ENCODE peak calls at places on chromosomes 6 and 20, in ten cellular contexts. L is fibroblast of lung, Z is foreskin fibroblast, A is HFF-Myc, M is hepatocyte, U is body of pancreas, K is transverse colon, W is bronchial epithelial cell, Y is fibroblast of mammary gland, C is astrocyte of the spinal cord. E is an unnamed sample.

GRCh38 chr20:2955257-2955950 is 82.1 kb downstream of the PTPRA start:
- DNase-seq in Z (no peak), A (no peak), M (no peak), Y (no peak), U (no peak), C (no peak), K (no peak), W (no peak), L (no peak), E (no peak)

GRCh38 chr6:42010185-42010872 is 40.0 kb upstream of the TAF8 start:
- DNase-seq in Z (no peak), K (no peak), U (no peak), A (no peak), Y (no peak), M (no peak), C (no peak), L (no peak), W (peak), E (no peak)

GRCh38 chr6:17705778-17706579 is 746 bp downstream of the NUP153 start:
- DNase-seq in A (no peak), Y (peak), U (peak), C (peak), K (peak), L (peak), M (peak), W (peak), Z (no peak), E (peak)

GRCh38 chr20:33393609-33394008 is 7.7 kb downstream of the CDK5RAP1 start:
- DNase-seq in M (no peak), A (no peak), W (no peak), Z (peak), K (no peak), C (no peak), Y (peak), U (no peak), L (no peak), E (no peak)

GRCh38 chr6:147782302-147782701 is 273.8 kb downstream of the SAMD5 start:
- DNase-seq in A (peak), Z (peak), C (peak), Y (peak), L (peak), W (peak), U (no peak), M (peak), K (no peak), E (peak)

GRCh38 chr6:44036699-44037101 is 90.6 kb downstream of the MRPL14 start:
- DNase-seq in M (no peak), Y (no peak), U (no peak), A (no peak), K (no peak), C (no peak), W (no peak), L (no peak), Z (no peak), E (no peak)

GRCh38 chr20:44896583-44896982 is 11.1 kb downstream of the YWHAB start:
- DNase-seq in K (no peak), W (no peak), A (no peak), Z (no peak), Y (no peak), L (peak), M (no peak), U (no peak), C (no peak), E (no peak)

GRCh38 chr6:82144007-82144851 is 103.3 kb downstream of the IBTK start:
- DNase-seq in L (peak), W (peak), K (peak), C (peak), Y (peak), U (peak), A (peak), M (peak), Z (peak), E (peak)

GRCh38 chr6:108565091-108565766 is 4.5 kb downstream of the FOXO3 start:
- DNase-seq in C (peak), A (no peak), K (no peak), U (no peak), L (no peak), Y (no peak), Z (no peak), M (no peak), W (peak), E (peak)

GRCh38 chr6:15510536-15511247 is 152.1 kb downstream of the DTNBP1 start:
- DNase-seq in K (no peak), L (no peak), U (no peak), Y (peak), A (no peak), W (no peak), M (no peak), C (no peak), Z (no peak), E (no peak)

GRCh38 chr6:121694389-121695185 is 259.1 kb downstream of the GJA1 start:
- DNase-seq in W (no peak), U (no peak), A (no peak), K (no peak), Y (peak), Z (peak), M (no peak), C (peak), L (peak), E (no peak)

GRCh38 chr20:58981564-58982364 is 708 bp downstream of the NELFCD start:
- DNase-seq in A (no peak), Z (no peak), C (peak), K (no peak), U (no peak), M (peak), W (peak), Y (peak), L (peak), E (peak)

GRCh38 chr6:130810307-130811030 is 16.7 kb upstream of the SMLR1 start:
- DNase-seq in A (no peak), L (peak), U (no peak), C (peak), Z (peak), Y (no peak), K (no peak), W (no peak), M (no peak), E (no peak)

GRCh38 chr6:14366315-14366714 is 248.7 kb downstream of the CD83 start:
- DNase-seq in M (no peak), A (no peak), C (no peak), L (no peak), Z (no peak), U (no peak), K (no peak), Y (no peak), W (no peak), E (no peak)

GRCh38 chr20:46156065-46156464 is 38.0 kb downstream of the CD40 start:
- DNase-seq in U (no peak), L (no peak), Y (no peak), K (no peak), C (no peak), W (no peak), Z (no peak), A (no peak), M (no peak), E (no peak)

GRCh38 chr6:113860165-113860955 is 3.2 kb downstream of the MARCKS start:
- DNase-seq in K (peak), C (no peak), U (peak), Y (peak), L (peak), Z (no peak), W (no peak), A (no peak), M (peak), E (peak)

GRCh38 chr20:32674362-32674789 is 635 bp upstream of the C20orf203 start:
- DNase-seq in M (peak), A (no peak), U (no peak), L (peak), Y (peak), K (peak), Z (peak), W (peak), C (peak), E (peak)

GRCh38 chr6:129686941-129687627 is 22.9 kb downstream of the ARHGAP18 start:
- DNase-seq in U (no peak), C (peak), A (no peak), M (no peak), W (peak), L (no peak), Y (peak), K (peak), Z (no peak), E (peak)

GRCh38 chr6:108961985-108962384 is 113.8 kb downstream of the ARMC2 start:
- DNase-seq in M (no peak), U (no peak), Z (peak), Y (peak), K (no peak), L (peak), W (no peak), C (peak), A (no peak), E (peak)

GRCh38 chr6:145929037-145929633 is 35.0 kb downstream of the SHPRH start:
- DNase-seq in A (no peak), K (no peak), Z (peak), L (peak), W (peak), Y (peak), C (peak), M (peak), U (no peak), E (peak)

GRCh38 chr6:2658788-2659187 is 91.9 kb downstream of the MYLK4 start:
- DNase-seq in W (peak), Z (no peak), C (peak), M (peak), L (no peak), U (no peak), A (no peak), K (no peak), Y (peak), E (peak)

GRCh38 chr20:34744340-34744739 is 40.2 kb downstream of the TP53INP2 start:
- DNase-seq in Y (no peak), U (no peak), L (no peak), A (no peak), Z (no peak), C (no peak), W (no peak), M (no peak), K (no peak), E (no peak)

DNA sequence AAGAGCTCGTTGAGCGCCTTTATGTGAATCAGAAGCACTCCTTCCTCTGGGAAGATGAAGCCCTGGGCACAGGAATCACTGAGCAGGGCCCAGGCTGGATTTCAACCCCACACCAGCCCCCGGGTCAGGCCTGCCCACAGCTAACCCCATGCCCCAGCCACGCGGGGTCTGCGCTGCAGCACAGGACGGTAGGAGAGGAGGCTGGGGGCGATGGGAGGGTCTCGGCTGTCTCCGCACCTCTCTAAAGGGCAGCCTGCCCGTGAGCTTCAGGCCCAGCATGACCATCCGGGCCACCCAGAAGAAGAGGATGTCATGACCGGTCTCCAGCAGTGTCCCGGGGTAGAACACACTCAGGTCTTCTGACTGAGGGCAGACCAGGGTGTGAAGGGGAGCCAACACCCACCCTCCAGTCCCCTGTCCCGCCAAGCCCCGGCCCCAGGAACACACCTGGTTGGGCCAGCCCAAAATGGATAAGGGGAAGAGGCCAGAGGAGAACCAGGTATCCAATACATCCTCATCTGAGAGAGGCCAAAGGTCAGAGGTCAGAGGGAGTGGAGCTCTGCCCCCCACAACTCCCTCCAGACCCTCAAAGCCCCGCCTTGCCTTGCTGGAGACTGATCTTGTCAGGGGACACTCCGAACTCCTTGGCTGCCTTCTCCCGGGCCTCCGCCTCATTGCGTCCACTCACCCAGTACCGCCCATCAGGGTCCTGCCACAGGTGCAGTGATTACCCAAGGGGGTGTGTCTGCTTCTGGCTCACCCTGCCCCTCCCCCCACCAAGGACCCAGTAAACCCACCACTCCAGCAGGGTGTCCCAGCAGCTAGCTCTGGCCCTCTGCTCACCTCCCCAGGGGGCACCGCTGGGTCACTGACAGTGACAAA is 4.4 kb upstream of the VWA7 start:
- DNase-seq in K (no peak), A (no peak), Y (no peak), L (no peak), U (no peak), C (no peak), M (no peak), W (no peak), Z (no peak), E (no peak)
- H3K4me3 ChIP-seq in K (no peak), A (no peak), Y (no peak), L (no peak), U (no peak), C (no peak), M (no peak), W (no peak), Z (no peak), E (no peak)

GRCh38 chr6:35058041-35058675 is 83.0 kb downstream of the TCP11 start:
- DNase-seq in A (no peak), L (no peak), U (no peak), W (no peak), M (peak), Z (no peak), Y (no peak), K (no peak), C (no peak), E (no peak)
- H3K4me3 ChIP-seq in A (no peak), L (no peak), U (no peak), W (no peak), M (no peak), Z (no peak), Y (no peak), K (no peak), C (no peak), E (no peak)

GRCh38 chr20:18224968-18225568 is 63.3 kb upstream of the ZNF133 start:
- DNase-seq in K (no peak), L (peak), A (peak), Y (peak), C (peak), W (peak), Z (peak), M (peak), U (peak), E (peak)
- H3K4me3 ChIP-seq in K (no peak), L (no peak), A (peak), Y (peak), C (no peak), W (no peak), Z (peak), M (no peak), U (no peak), E (no peak)

GRCh38 chr6:35719407-35719829 is 17.4 kb upstream of the ARMC12 start:
- DNase-seq in Y (no peak), L (no peak), M (no peak), K (no peak), C (no peak), U (no peak), Z (no peak), W (no peak), A (no peak), E (no peak)
- H3K4me3 ChIP-seq in Y (no peak), L (no peak), M (no peak), K (no peak), C (no peak), U (no peak), Z (no peak), W (no peak), A (no peak), E (no peak)

GRCh38 chr20:17904027-17904426 is 64.6 kb downstream of the SNX5 start:
- DNase-seq in L (no peak), U (no peak), Z (no peak), A (no peak), C (no peak), Y (no peak), K (no peak), M (no peak), W (no peak), E (no peak)

GRCh38 chr20:17905544-17905943 is 63.0 kb downstream of the SNX5 start:
- DNase-seq in Z (no peak), K (no peak), L (no peak), C (no peak), U (no peak), W (no peak), M (no peak), Y (no peak), A (no peak), E (no peak)

GRCh38 chr20:17901971-17902370 is 66.6 kb downstream of the SNX5 start:
- DNase-seq in C (no peak), U (no peak), A (no peak), L (no peak), Z (no peak), M (no peak), W (no peak), K (no peak), Y (no peak), E (no peak)

GRCh38 chr20:17898548-17898994 is 70.0 kb downstream of the SNX5 start:
- DNase-seq in L (peak), Z (peak), W (peak), Y (peak), M (peak), U (peak), K (peak), C (peak), A (no peak), E (peak)

DNA sequence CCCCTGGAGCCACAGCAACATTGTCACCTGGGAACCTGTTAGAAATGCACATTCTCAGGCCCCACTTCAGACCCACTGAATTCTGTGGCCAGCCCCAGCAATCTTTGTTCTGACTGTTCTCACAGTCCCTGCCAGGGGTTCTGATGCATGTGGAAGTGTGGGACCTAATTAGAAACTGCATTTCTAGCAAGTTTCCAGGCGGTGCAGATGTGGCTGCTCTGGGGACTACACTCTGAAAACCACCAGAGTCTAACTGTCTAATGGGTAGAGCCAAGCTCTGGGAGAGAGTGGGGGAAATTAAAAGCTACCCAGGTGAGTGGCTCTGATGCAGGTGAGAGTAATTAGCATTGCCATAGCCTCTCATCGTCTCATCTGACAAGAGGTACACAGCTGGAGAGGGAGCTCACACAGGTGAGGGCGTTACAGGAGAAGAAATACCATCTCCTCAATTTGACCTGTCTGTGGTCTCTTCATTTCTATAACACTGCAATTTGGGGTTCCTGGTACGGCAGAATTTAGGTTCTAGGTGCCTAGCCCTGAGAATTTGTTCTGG is 66.0 kb downstream of the SNX5 start:
- DNase-seq in Z (no peak), K (no peak), Y (no peak), W (no peak), A (no peak), U (no peak), L (no peak), C (no peak), M (no peak), E (no peak)
- H3K4me3 ChIP-seq in Z (no peak), K (no peak), Y (no peak), W (no peak), A (no peak), U (no peak), L (no peak), C (no peak), M (no peak), E (no peak)

DNA sequence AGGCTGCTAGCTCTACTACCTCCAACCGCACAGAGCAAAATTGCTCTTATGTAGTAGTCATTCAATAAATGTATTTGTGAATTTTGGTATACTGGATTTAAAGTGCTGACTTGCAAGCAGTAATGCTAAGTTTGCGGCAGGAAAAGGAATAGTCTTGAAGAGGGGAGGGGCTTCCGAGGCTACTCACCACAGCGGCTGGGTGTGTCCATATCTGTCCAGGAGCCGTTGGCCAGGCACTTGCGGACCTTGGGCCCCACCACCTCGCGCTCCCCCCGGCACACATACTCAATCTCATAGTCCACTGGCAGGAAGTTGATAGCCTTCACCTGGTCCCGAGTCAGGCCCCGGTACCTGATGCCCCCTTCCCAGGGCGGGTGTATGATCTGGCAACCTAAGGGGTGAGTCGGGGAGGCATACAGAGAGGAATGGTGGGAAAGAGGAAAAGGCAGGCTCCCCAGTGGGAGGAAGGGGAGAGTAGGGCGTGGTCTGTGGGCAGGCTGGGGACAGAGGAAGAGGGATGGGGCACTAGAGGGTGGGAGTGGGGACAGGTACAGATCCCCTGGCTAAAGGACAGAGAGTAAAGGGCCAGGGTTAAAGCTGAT is 1.7 kb downstream of the GABBR1 start:
- DNase-seq in Y (no peak), M (peak), A (no peak), U (no peak), C (no peak), W (no peak), K (no peak), Z (no peak), L (peak), E (peak)
- H3K4me3 ChIP-seq in Y (peak), M (no peak), A (peak), U (no peak), C (peak), W (no peak), K (no peak), Z (peak), L (no peak), E (no peak)

GRCh38 chr6:32069460-32069859 is 31.2 kb downstream of the CYP21A2 start:
- DNase-seq in U (no peak), A (no peak), Z (no peak), M (no peak), W (no peak), Y (no peak), L (no peak), K (no peak), C (no peak), E (no peak)

GRCh38 chr6:32070814-32071466 is 32.7 kb downstream of the CYP21A2 start:
- DNase-seq in U (no peak), A (no peak), M (no peak), W (no peak), Y (no peak), C (no peak), L (no peak), Z (no peak), K (no peak), E (no peak)

GRCh38 chr6:32064706-32065105 is 26.5 kb downstream of the CYP21A2 start:
- DNase-seq in A (no peak), Z (no peak), C (no peak), Y (no peak), U (no peak), L (no peak), K (no peak), W (no peak), M (no peak), E (no peak)

GRCh38 chr6:32069878-32070515 is 31.8 kb downstream of the CYP21A2 start:
- DNase-seq in C (no peak), L (no peak), A (no peak), Y (no peak), M (no peak), K (no peak), U (no peak), W (no peak), Z (no peak), E (no peak)

DNA sequence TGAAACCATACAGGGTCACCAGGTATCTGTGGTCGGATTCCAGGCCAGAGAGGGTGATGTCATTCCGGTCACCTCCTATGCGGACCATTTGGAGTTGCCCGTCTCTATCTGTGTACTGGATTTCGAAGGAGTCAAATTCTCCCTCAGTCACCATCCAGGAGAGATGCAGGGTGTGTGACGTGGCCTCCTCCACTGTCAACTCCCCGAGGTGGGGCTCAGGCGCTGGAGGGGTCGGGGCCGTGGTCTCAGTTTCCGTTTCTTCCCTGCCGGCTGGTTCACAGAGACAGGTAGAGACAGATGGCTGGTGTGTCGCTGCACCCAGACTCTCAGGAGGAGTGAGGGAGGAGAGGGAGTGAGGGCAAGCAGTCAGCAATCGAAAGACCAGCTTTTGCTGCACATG is 30.7 kb downstream of the CYP21A2 start:
- DNase-seq in U (no peak), A (no peak), K (no peak), M (no peak), Z (no peak), Y (no peak), L (no peak), W (no peak), C (no peak), E (no peak)
- H3K4me3 ChIP-seq in U (no peak), A (no peak), K (no peak), M (no peak), Z (no peak), Y (no peak), L (no peak), W (no peak), C (no peak), E (no peak)

GRCh38 chr6:3848380-3848779 is 793 bp upstream of the FAM50B start:
- DNase-seq in U (no peak), C (peak), Z (no peak), L (peak), M (no peak), A (no peak), Y (peak), W (peak), K (no peak), E (peak)
- H3K4me3 ChIP-seq in U (no peak), C (no peak), Z (peak), L (no peak), M (no peak), A (peak), Y (peak), W (peak), K (no peak), E (peak)